ENCODE peak calls at places on chromosomes 6 and 20, in seven cellular contexts. A is dermis microvascular lymphatic vessel endothelial cell; F is small intestine; M is neural progenitor cell; N is stimulated activated CD8-positive, alpha-beta memory T cell treated with anti-CD3 and anti-CD28 coated beads, Interleukin-15, amount 100 ng/mL, for 48 hours; T is NCI-H146; G is activated T-cell treated with anti-CD3 and anti-CD28 coated beads for 1 hour. B is an unnamed sample.
A peak's percentile ranks its signal among the peaks of the same experiment; 100 is the strongest.

GRCh38 chr6:159830481-159831372 is 30.7 kb downstream of the PNLDC1 start:
- DNase-seq in N (no peak), M (no peak), G (no peak), T (no peak), F (no peak), A (no peak), B (no peak)

GRCh38 chr6:431986-432385 is 40.4 kb downstream of the IRF4 start:
- DNase-seq in F (no peak), T (no peak), A (no peak), M (no peak), G (no peak), N (peak; percentile 77), B (no peak)

GRCh38 chr6:49070411-49070810 is 392.6 kb downstream of the MMUT start:
- DNase-seq in G (no peak), M (no peak), N (no peak), T (no peak), A (no peak), F (no peak), B (no peak)

GRCh38 chr6:46734867-46735719 is at the start of gene PLA2G7:
- DNase-seq in M (peak; percentile 74), A (peak; percentile 4), N (no peak), G (no peak), T (no peak), F (no peak), B (peak; percentile 87)

GRCh38 chr6:45775026-45775697 is 240.5 kb downstream of the CLIC5 start:
- DNase-seq in F (no peak), T (no peak), N (no peak), A (no peak), G (no peak), M (no peak), B (no peak)

GRCh38 chr6:127102299-127102698 is 16.2 kb upstream of the RSPO3 start:
- DNase-seq in N (no peak), T (no peak), G (no peak), M (no peak), A (no peak), F (no peak), B (no peak)

GRCh38 chr6:13528232-13528631 is 40.8 kb upstream of the GFOD1 start:
- DNase-seq in F (no peak), N (no peak), T (no peak), G (no peak), M (no peak), A (peak; percentile 61), B (no peak)

GRCh38 chr6:154471609-154472362 is 38.7 kb downstream of the CNKSR3 start:
- DNase-seq in M (no peak), T (peak; percentile 97), F (no peak), A (no peak), G (no peak), N (no peak), B (no peak)

GRCh38 chr20:40932436-40932835 is 96.2 kb upstream of the TOP1 start:
- DNase-seq in F (no peak), N (no peak), M (no peak), G (no peak), T (no peak), A (no peak), B (no peak)

GRCh38 chr6:41967312-41968287 is 26.0 kb upstream of the CCND3 start:
- DNase-seq in F (peak; percentile 42), N (no peak), T (no peak), G (no peak), A (no peak), M (no peak), B (no peak)

GRCh38 chr20:56628015-56628872 is 862 bp upstream of the TFAP2C start:
- DNase-seq in A (no peak), M (peak; percentile 83), T (no peak), G (no peak), N (no peak), F (no peak), B (peak; percentile 79)

GRCh38 chr20:5888051-5888450 is 62.3 kb downstream of the TRMT6 start:
- DNase-seq in N (no peak), A (no peak), G (no peak), T (no peak), M (no peak), F (no peak), B (no peak)

GRCh38 chr20:50138120-50138478 is 15.4 kb downstream of the PEDS1 start:
- DNase-seq in T (no peak), N (no peak), A (no peak), F (no peak), M (no peak), G (no peak), B (no peak)

GRCh38 chr6:12601881-12602280 is 114.7 kb upstream of the PHACTR1 start:
- DNase-seq in G (no peak), F (no peak), T (no peak), A (peak; percentile 42), M (no peak), N (no peak), B (no peak)

GRCh38 chr20:39702716-39703349 is 740.7 kb downstream of the DHX35 start:
- DNase-seq in A (no peak), F (peak; percentile 3), T (no peak), M (no peak), N (no peak), G (no peak), B (no peak)

GRCh38 chr6:46704562-46704961 is 16.9 kb downstream of the TDRD6 start:
- DNase-seq in G (no peak), F (peak; percentile 24), T (no peak), A (peak; percentile 17), N (no peak), M (peak; percentile 6), B (no peak)

GRCh38 chr6:106146852-106147351 is 60.8 kb downstream of the PRDM1 start:
- DNase-seq in N (no peak), M (no peak), F (no peak), A (no peak), G (no peak), T (no peak), B (no peak)

GRCh38 chr6:142783499-142783898 is 161.5 kb downstream of the HIVEP2 start:
- DNase-seq in F (no peak), N (no peak), T (no peak), G (no peak), M (no peak), A (no peak), B (no peak)

GRCh38 chr6:39166189-39166917 is 51.4 kb upstream of the SAYSD1 start:
- DNase-seq in A (peak; percentile 66), N (peak; percentile 71), F (peak; percentile 81), T (peak; percentile 98), G (peak; percentile 79), M (peak; percentile 92), B (peak; percentile 86)

GRCh38 chr6:3233321-3233720 is 5.9 kb upstream of the TUBB2B start:
- DNase-seq in A (no peak), F (no peak), N (no peak), T (no peak), G (no peak), M (no peak), B (no peak)

GRCh38 chr6:126773122-126773805 is 345.2 kb upstream of the RSPO3 start:
- DNase-seq in G (no peak), F (no peak), M (peak; percentile 44), A (no peak), N (no peak), T (no peak), B (peak; percentile 23)

GRCh38 chr20:63741676-63742380 is 2.3 kb downstream of the SLC2A4RG start:
- DNase-seq in A (no peak), N (no peak), G (no peak), F (no peak), M (no peak), T (no peak), B (no peak)

GRCh38 chr6:75233097-75233615 is 10.4 kb downstream of the COX7A2 start:
- DNase-seq in N (no peak), G (no peak), M (peak; percentile 22), F (no peak), T (peak; percentile 18), A (no peak), B (no peak)

GRCh38 chr20:21820045-21820444 is 114.6 kb downstream of the PAX1 start:
- DNase-seq in A (no peak), G (no peak), T (no peak), M (no peak), N (no peak), F (no peak), B (no peak)

GRCh38 chr6:42418739-42419138 is 33.0 kb downstream of the TRERF1 start:
- DNase-seq in M (no peak), G (no peak), A (no peak), F (peak; percentile 83), N (no peak), T (peak; percentile 77), B (no peak)

GRCh38 chr20:33601861-33602260 is 60.3 kb upstream of the C20orf144 start:
- DNase-seq in T (no peak), G (no peak), A (no peak), F (no peak), M (no peak), N (no peak), B (no peak)

GRCh38 chr6:42781811-42782688 is at the start of gene BICRAL:
- DNase-seq in N (peak; percentile 38), M (peak; percentile 74), G (peak; percentile 67), F (peak; percentile 51), A (peak; percentile 90), T (peak; percentile 94), B (peak; percentile 89)

GRCh38 chr6:19180348-19181073 is 656.7 kb upstream of the ID4 start:
- DNase-seq in F (no peak), N (no peak), M (no peak), G (no peak), T (no peak), A (no peak), B (no peak)

GRCh38 chr20:14925286-14925685 is 587.9 kb upstream of the FLRT3 start:
- DNase-seq in F (no peak), A (peak; percentile 66), T (no peak), N (no peak), G (no peak), M (no peak), B (no peak)

GRCh38 chr6:154590770-154591169 is 80.3 kb upstream of the CNKSR3 start:
- DNase-seq in A (no peak), F (peak; percentile 57), N (no peak), M (no peak), T (peak; percentile 100), G (no peak), B (no peak)

GRCh38 chr6:72649032-72649984 is 27.4 kb downstream of the KCNQ5 start:
- DNase-seq in M (no peak), G (no peak), T (no peak), F (no peak), A (peak; percentile 12), N (no peak), B (no peak)